ENCODE peak calls at places on chromosomes 12 and 14, in eight cellular contexts. W, O, H, L, B, D, N and T are unnamed samples.

GRCh38 chr14:35292770-35293561 is 784 bp downstream of the PSMA6 start:
- DNase-seq in W (no peak), O (no peak), H (no peak), L (no peak), B (no peak), D (no peak), N (no peak), T (no peak)

GRCh38 chr14:23366163-23366921 is 1.4 kb upstream of the EFS start:
- DNase-seq in W (no peak), O (no peak), H (no peak), L (peak), B (peak), D (peak), N (peak), T (peak)

GRCh38 chr14:72907886-72908285 is 14.0 kb upstream of the DPF3 start:
- DNase-seq in W (no peak), O (no peak), H (no peak), L (peak), B (no peak), D (no peak), N (peak), T (no peak)

GRCh38 chr12:109910254-109910968 is 10.3 kb downstream of the TCHP start:
- DNase-seq in W (no peak), O (no peak), H (no peak), L (no peak), B (no peak), D (no peak), N (no peak), T (no peak)

GRCh38 chr14:105864651-105865265 is 338.4 kb downstream of the TMEM121 start:
- DNase-seq in W (no peak), O (no peak), H (no peak), L (no peak), B (no peak), D (peak), N (no peak), T (no peak)

GRCh38 chr14:37586783-37587428 is 8.1 kb downstream of the FOXA1 start:
- DNase-seq in W (no peak), O (no peak), H (no peak), L (no peak), B (no peak), D (no peak), N (no peak), T (no peak)

GRCh38 chr12:97513921-97514320 is 51.3 kb downstream of the RMST start:
- DNase-seq in W (no peak), O (no peak), H (no peak), L (no peak), B (no peak), D (no peak), N (no peak), T (no peak)

GRCh38 chr12:104219908-104220404 is 4.4 kb downstream of the TXNRD1 start:
- DNase-seq in W (no peak), O (peak), H (peak), L (peak), B (peak), D (no peak), N (peak), T (peak)

GRCh38 chr14:104286086-104286485 is 147.7 kb downstream of the KIF26A start:
- DNase-seq in W (no peak), O (no peak), H (no peak), L (no peak), B (no peak), D (no peak), N (no peak), T (no peak)

GRCh38 chr14:56752428-56752827 is 57.9 kb downstream of the OTX2 start:
- DNase-seq in W (no peak), O (no peak), H (no peak), L (no peak), B (no peak), D (no peak), N (no peak), T (no peak)

GRCh38 chr12:33828326-33828725 is 194.0 kb upstream of the ALG10 start:
- DNase-seq in W (no peak), O (no peak), H (no peak), L (no peak), B (no peak), D (no peak), N (no peak), T (no peak)

DNA sequence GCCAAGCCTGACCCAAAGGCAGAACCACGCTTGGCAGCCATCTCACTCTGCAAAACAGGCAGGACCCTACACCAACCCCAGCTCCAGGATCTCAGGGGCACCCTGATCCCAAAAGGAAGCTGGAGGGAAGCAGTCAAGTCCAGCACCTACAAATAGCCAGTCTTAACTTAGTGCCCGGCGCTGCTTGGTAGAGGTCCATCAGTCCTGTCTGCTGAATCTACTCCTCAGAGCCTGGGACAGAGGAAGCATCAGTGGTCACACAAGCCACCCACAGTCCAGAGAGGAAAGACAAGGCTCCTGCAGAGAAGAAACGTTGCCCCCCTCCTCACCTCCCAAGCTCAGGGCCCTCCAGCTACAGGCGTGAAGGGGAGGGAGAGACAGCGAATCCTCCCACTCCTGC is 1.4 kb downstream of the PXN start:
- DNase-seq in W (no peak), O (no peak), H (no peak), L (no peak), B (no peak), D (no peak), N (no peak), T (no peak)
- H3K4me3 ChIP-seq in W (no peak), O (peak), H (peak), L (peak), B (peak), D (peak), N (peak), T (peak)

DNA sequence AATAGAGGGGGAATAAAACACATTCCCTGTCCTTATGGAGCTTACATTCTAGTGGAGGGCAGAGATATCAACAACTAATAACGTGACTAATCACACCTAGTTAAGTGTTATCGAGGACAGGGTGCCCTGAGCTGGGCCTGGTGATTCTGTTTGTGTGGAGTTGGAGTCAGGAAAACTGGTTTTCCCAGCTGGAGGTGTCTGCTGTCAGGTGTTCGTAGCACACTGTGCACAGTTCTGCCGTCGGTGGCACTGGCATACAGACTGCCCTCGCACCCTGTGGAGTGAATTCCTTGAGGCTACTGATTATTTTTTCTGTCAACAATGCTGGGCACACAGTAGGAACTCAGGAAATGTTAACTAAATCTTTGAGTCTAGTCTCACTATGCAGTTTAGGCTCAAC is 900 bp upstream of the MTERF2 start:
- DNase-seq in W (no peak), O (no peak), H (no peak), L (no peak), B (no peak), D (no peak), N (no peak), T (no peak)
- TF ChIP-seq CTCF in W (no peak), O (no peak), H (no peak), L (no peak), B (no peak), D (no peak), N (no peak), T (no peak)

GRCh38 chr12:40227447-40227846 is 2.6 kb downstream of the LRRK2 start:
- DNase-seq in W (no peak), O (no peak), H (no peak), L (no peak), B (no peak), D (no peak), N (no peak), T (no peak)
- H3K4me3 ChIP-seq in W (no peak), O (no peak), H (no peak), L (no peak), B (no peak), D (no peak), N (no peak), T (no peak)

GRCh38 chr12:31961137-31961536 is 1.9 kb downstream of the RESF1 start:
- DNase-seq in W (no peak), O (no peak), H (no peak), L (no peak), B (no peak), D (no peak), N (no peak), T (no peak)

GRCh38 chr12:31962076-31962475 is 2.9 kb downstream of the RESF1 start:
- DNase-seq in W (no peak), O (no peak), H (no peak), L (no peak), B (no peak), D (no peak), N (no peak), T (no peak)

GRCh38 chr12:31959051-31959700 is at the start of gene RESF1:
- DNase-seq in W (peak), O (peak), H (peak), L (peak), B (peak), D (peak), N (peak), T (peak)

GRCh38 chr12:31958601-31959000 is 614 bp upstream of the RESF1 start:
- DNase-seq in W (no peak), O (peak), H (no peak), L (no peak), B (no peak), D (no peak), N (no peak), T (no peak)

GRCh38 chr12:31959701-31960391 is 631 bp downstream of the RESF1 start:
- DNase-seq in W (no peak), O (peak), H (no peak), L (peak), B (no peak), D (peak), N (peak), T (peak)
- TF ChIP-seq CTCF in W (peak), O (peak), H (peak), L (peak), B (no peak), D (no peak), N (peak), T (no peak)